ENCODE peak calls at places on chromosomes 7 and 10, in four cellular contexts. One of them, this sample, is unnamed.

GRCh38 chr10:75404335-75405200 is 3.0 kb upstream of the ZNF503 start:
- DNase-seq in T-cell: no peak
- DNase-seq in A172: no peak
- DNase-seq in AG04450: no peak
- DNase-seq in this sample: no peak

GRCh38 chr10:110269641-110270318 is 34.9 kb downstream of the SMNDC1 start:
- DNase-seq in T-cell: no peak
- DNase-seq in A172: no peak
- DNase-seq in AG04450: no peak
- DNase-seq in this sample: no peak

GRCh38 chr10:132551093-132551807 is 13.7 kb downstream of the INPP5A start:
- DNase-seq in T-cell: peak
- DNase-seq in A172: no peak
- DNase-seq in AG04450: no peak
- DNase-seq in this sample: no peak

GRCh38 chr7:134022512-134022911 is 104.6 kb upstream of the LRGUK start:
- DNase-seq in T-cell: no peak
- DNase-seq in A172: no peak
- DNase-seq in AG04450: no peak
- DNase-seq in this sample: no peak

GRCh38 chr7:149448961-149449360 is 11.9 kb downstream of the ZNF777 start:
- DNase-seq in T-cell: no peak
- DNase-seq in A172: no peak
- DNase-seq in AG04450: no peak
- DNase-seq in this sample: no peak

GRCh38 chr10:29057712-29058426 is 231.0 kb upstream of the LYZL1 start:
- DNase-seq in T-cell: no peak
- DNase-seq in A172: peak
- DNase-seq in AG04450: no peak
- DNase-seq in this sample: no peak

GRCh38 chr10:46526682-46527038 is 29.8 kb downstream of the GPRIN2 start:
- DNase-seq in T-cell: peak
- DNase-seq in A172: peak
- DNase-seq in AG04450: no peak
- DNase-seq in this sample: peak

GRCh38 chr7:41164440-41164839 is 538.5 kb downstream of the INHBA start:
- DNase-seq in T-cell: no peak
- DNase-seq in A172: no peak
- DNase-seq in AG04450: no peak
- DNase-seq in this sample: no peak

GRCh38 chr10:49833162-49833561 is 71.0 kb upstream of the OGDHL start:
- DNase-seq in T-cell: no peak
- DNase-seq in A172: no peak
- DNase-seq in AG04450: no peak
- DNase-seq in this sample: no peak

GRCh38 chr7:134705716-134706115 is 59.1 kb downstream of the BPGM start:
- DNase-seq in T-cell: no peak
- DNase-seq in A172: no peak
- DNase-seq in AG04450: no peak
- DNase-seq in this sample: no peak

GRCh38 chr7:1942704-1943294 is 272.7 kb downstream of the ELFN1 start:
- DNase-seq in T-cell: no peak
- DNase-seq in A172: no peak
- DNase-seq in AG04450: no peak
- DNase-seq in this sample: no peak

GRCh38 chr10:94210465-94211186 is 152.1 kb downstream of the NOC3L start:
- DNase-seq in T-cell: no peak
- DNase-seq in A172: no peak
- DNase-seq in AG04450: no peak
- DNase-seq in this sample: no peak

GRCh38 chr7:54838540-54838925 is 79.5 kb upstream of the SEC61G start:
- DNase-seq in T-cell: no peak
- DNase-seq in A172: no peak
- DNase-seq in AG04450: no peak
- DNase-seq in this sample: no peak

GRCh38 chr10:74813371-74813770 is 13.0 kb upstream of the KAT6B start:
- DNase-seq in T-cell: no peak
- DNase-seq in A172: no peak
- DNase-seq in AG04450: no peak
- DNase-seq in this sample: no peak

GRCh38 chr10:122703483-122704448 is 4.1 kb upstream of the C10orf120 start:
- DNase-seq in T-cell: peak
- DNase-seq in A172: peak
- DNase-seq in AG04450: no peak
- DNase-seq in this sample: peak

GRCh38 chr7:82230826-82231581 is 212.6 kb downstream of the CACNA2D1 start:
- DNase-seq in T-cell: no peak
- DNase-seq in A172: no peak
- DNase-seq in AG04450: no peak
- DNase-seq in this sample: no peak

GRCh38 chr10:63889756-63890155 is 368.6 kb downstream of the REEP3 start:
- DNase-seq in T-cell: no peak
- DNase-seq in A172: no peak
- DNase-seq in AG04450: no peak
- DNase-seq in this sample: no peak

GRCh38 chr10:132065491-132066105 is at the start of gene JAKMIP3:
- DNase-seq in T-cell: no peak
- DNase-seq in A172: peak
- DNase-seq in AG04450: peak
- DNase-seq in this sample: peak

GRCh38 chr10:71263376-71263775 is 51.0 kb downstream of the UNC5B start:
- DNase-seq in T-cell: no peak
- DNase-seq in A172: peak
- DNase-seq in AG04450: no peak
- DNase-seq in this sample: no peak